ENCODE peak calls at places on chromosomes 6 and 20, in nine cellular contexts. V is PC-3, Y is breast epithelium, N is NCI-H2081, H is K562, R is endothelial cell, P is body of pancreas, I is activated T-helper 1 cell treated with Interleukin-2 at 50 U/mL for 16 hours, C is psoas muscle. F is an unnamed sample.

GRCh38 chr6:123007885-123008284 is 11.8 kb downstream of the CLVS2 start:
- DNase-seq in H (no peak), V (no peak), R (no peak), P (no peak), Y (no peak), C (no peak), N (no peak), I (no peak), F (no peak)

GRCh38 chr6:167708501-167709094 is 118.1 kb upstream of the AFDN start:
- DNase-seq in R (no peak), Y (no peak), N (no peak), C (no peak), P (no peak), H (no peak), I (no peak), V (no peak), F (no peak)

GRCh38 chr20:13022401-13023170 is 13.8 kb downstream of the SPTLC3 start:
- DNase-seq in I (no peak), H (no peak), Y (no peak), N (no peak), P (no peak), C (no peak), V (peak; percentile 91), R (no peak), F (no peak)

GRCh38 chr6:161922631-161923119 is 648.8 kb upstream of the AGPAT4 start:
- DNase-seq in N (peak; percentile 74), R (peak; percentile 59), H (peak; percentile 29), V (peak; percentile 76), I (no peak), P (peak; percentile 89), Y (peak; percentile 21), C (peak; percentile 33), F (no peak)

GRCh38 chr6:37175332-37176267 is 5.6 kb downstream of the PIM1 start:
- DNase-seq in R (no peak), P (no peak), V (no peak), I (no peak), Y (no peak), C (no peak), H (no peak), N (no peak), F (no peak)

GRCh38 chr6:108592371-108593337 is 31.9 kb downstream of the FOXO3 start:
- DNase-seq in N (no peak), V (no peak), R (no peak), I (peak; percentile 20), P (no peak), H (peak; percentile 25), C (peak; percentile 60), Y (peak; percentile 71), F (peak; percentile 41)

GRCh38 chr6:166877906-166878305 is 78.4 kb downstream of the RNASET2 start:
- DNase-seq in N (no peak), P (no peak), H (no peak), V (peak; percentile 77), Y (no peak), C (no peak), I (no peak), R (no peak), F (no peak)

GRCh38 chr6:68533339-68533795 is 101.7 kb upstream of the ADGRB3 start:
- DNase-seq in V (no peak), I (no peak), H (no peak), C (no peak), N (no peak), Y (no peak), P (no peak), R (no peak), F (no peak)

GRCh38 chr6:55758156-55758942 is 117.0 kb downstream of the BMP5 start:
- DNase-seq in C (no peak), R (no peak), I (no peak), H (no peak), N (peak; percentile 8), P (no peak), V (peak; percentile 97), Y (peak; percentile 49), F (no peak)

GRCh38 chr6:126716012-126716411 is 376.1 kb downstream of the CENPW start:
- DNase-seq in Y (no peak), R (no peak), P (no peak), H (no peak), I (no peak), C (no peak), V (no peak), N (no peak), F (no peak)

GRCh38 chr6:153503810-153504209 is 372.7 kb upstream of the RGS17 start:
- DNase-seq in N (peak; percentile 38), I (no peak), H (no peak), V (peak; percentile 12), Y (no peak), P (no peak), R (peak; percentile 5), C (no peak), F (no peak)